ENCODE peak calls at places on chromosomes 11 and 22, in six cellular contexts. R is GM23248; X is tibial artery; E is HCT116; P is CD8-positive, alpha-beta memory T cell; Z is HAP-1. W is an unnamed sample. For H3K36me3 and H3K4me1, the result is how much of the 10 kb centered on the place peaks cover.

GRCh38 chr11:40188848-40189247 is 1270.6 kb downstream of the LRRC4C start:
- DNase-seq in R (no peak), X (no peak), E (no peak), P (no peak), Z (no peak), W (no peak)

GRCh38 chr22:22061085-22062077 is 78.8 kb upstream of the TOP3B start:
- DNase-seq in R (peak), X (no peak), E (peak), P (no peak), Z (peak), W (peak)

GRCh38 chr22:33867118-33867863 is 53.0 kb downstream of the LARGE1 start:
- DNase-seq in R (peak), X (no peak), E (no peak), P (no peak), Z (no peak), W (peak)

GRCh38 chr11:67998150-67999045 is 5.5 kb downstream of the UNC93B1 start:
- DNase-seq in R (no peak), X (no peak), E (no peak), P (peak), Z (no peak), W (no peak)

GRCh38 chr11:77374108-77374507 is 72.6 kb upstream of the GDPD4 start:
- DNase-seq in R (no peak), X (no peak), E (no peak), P (no peak), Z (no peak), W (no peak)

GRCh38 chr11:94129505-94130335 is 1.1 kb downstream of the PANX1 start:
- DNase-seq in R (peak), X (no peak), E (peak), P (no peak), Z (no peak), W (no peak)

GRCh38 chr22:31055322-31056159 is 25.6 kb upstream of the SMTN start:
- DNase-seq in R (peak), X (peak), E (no peak), P (no peak), Z (peak), W (peak)

GRCh38 chr11:91513734-91514133 is 710.9 kb upstream of the FAT3 start:
- DNase-seq in R (no peak), X (no peak), E (no peak), P (no peak), Z (no peak), W (no peak)

GRCh38 chr11:28315440-28315839 is 207.3 kb downstream of the METTL15 start:
- DNase-seq in R (no peak), X (no peak), E (no peak), P (no peak), Z (peak), W (no peak)

GRCh38 chr11:66906077-66906929 is 49.4 kb downstream of the LRFN4 start:
- DNase-seq in R (peak), X (no peak), E (peak), P (peak), Z (no peak), W (no peak)
- H3K4me3 ChIP-seq in R (no peak), X (no peak), E (peak), P (no peak), Z (no peak), W (no peak)

GRCh38 chr11:33624082-33624481 is 76.5 kb downstream of the C11orf91 start:
- DNase-seq in R (no peak), X (no peak), E (no peak), P (no peak), Z (peak), W (peak)

GRCh38 chr11:33622806-33623205 is 77.8 kb downstream of the C11orf91 start:
- DNase-seq in R (no peak), X (no peak), E (no peak), P (no peak), Z (no peak), W (no peak)

GRCh38 chr11:33618956-33619355 is 81.7 kb downstream of the C11orf91 start:
- DNase-seq in R (no peak), X (no peak), E (no peak), P (no peak), Z (no peak), W (no peak)

GRCh38 chr11:33620423-33621120 is 80.1 kb downstream of the C11orf91 start:
- DNase-seq in R (peak), X (no peak), E (no peak), P (no peak), Z (no peak), W (no peak)

GRCh38 chr11:33622231-33622630 is 78.4 kb downstream of the C11orf91 start:
- DNase-seq in R (peak), X (no peak), E (no peak), P (no peak), Z (no peak), W (no peak)
- H3K36me3 ChIP-seq in R (under half), X (under half), E (under half), P (under half), Z (under half), W (under half)

GRCh38 chr11:13993096-13993760 is 30.7 kb downstream of the SPON1 start:
- DNase-seq in R (no peak), X (no peak), E (no peak), P (no peak), Z (no peak), W (no peak)
- H3K4me1 ChIP-seq in R (under half), X (under half), E (under half), P (under half), Z (under half), W (under half)

DNA sequence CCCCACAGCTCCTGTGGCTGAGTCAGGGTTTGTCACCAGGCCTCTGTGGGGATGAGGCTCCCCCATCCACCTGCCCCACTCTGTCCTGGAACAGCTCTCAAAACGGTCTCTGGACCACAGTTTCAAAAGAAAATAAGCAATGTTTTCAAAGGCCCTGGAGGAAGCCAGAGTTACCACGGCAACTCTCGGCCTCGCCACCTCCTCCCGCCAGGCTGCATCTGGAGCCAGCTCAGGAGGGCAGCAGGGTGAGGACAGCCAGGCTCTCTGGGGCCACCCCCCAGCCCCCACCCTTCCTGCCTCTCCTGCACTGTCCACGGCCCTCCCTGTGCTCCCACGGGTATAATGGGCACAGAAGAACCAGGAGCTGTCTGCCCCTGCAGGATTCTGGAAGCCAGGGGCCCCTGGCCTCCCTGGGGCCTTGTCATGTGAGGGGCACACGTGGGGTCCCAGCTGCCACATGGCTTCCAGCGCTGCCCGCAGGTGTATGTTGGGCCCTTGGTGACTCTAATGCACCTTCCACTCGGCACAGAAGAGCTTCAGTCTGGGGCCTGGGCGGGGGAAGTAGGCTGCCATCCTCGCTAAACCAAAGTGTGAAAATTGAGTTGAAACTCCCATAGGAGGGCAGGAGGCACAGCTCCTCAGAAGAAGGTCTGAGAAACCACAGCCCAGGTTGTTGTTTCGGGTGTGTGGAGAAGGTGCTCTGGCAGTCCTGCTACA is 10.3 kb downstream of the CD81 start:
- DNase-seq in R (peak), X (no peak), E (no peak), P (peak), Z (no peak), W (no peak)
- H3K4me3 ChIP-seq in R (no peak), X (no peak), E (no peak), P (peak), Z (no peak), W (no peak)

DNA sequence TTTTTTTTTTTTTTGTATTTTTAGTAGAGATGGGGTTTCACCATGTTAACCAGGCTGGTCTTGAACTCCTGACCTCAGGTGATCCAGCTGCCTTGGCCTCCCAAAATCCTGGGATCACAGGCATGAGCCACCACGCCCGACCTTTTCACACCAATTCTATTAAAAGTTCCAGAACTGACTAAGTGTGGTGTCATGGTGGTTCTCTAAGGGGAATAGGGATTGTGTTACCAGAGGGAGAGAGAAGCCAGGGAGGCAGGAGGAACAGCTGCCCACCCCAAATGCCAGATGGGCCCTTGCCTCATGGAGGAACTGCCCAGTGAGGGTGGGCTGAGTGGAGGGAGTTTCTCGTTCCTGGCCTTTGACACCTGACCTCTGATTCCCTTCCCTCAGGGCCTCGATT is 5.9 kb downstream of the RPS6KA4 start:
- DNase-seq in R (peak), X (no peak), E (no peak), P (no peak), Z (no peak), W (no peak)
- H3K36me3 ChIP-seq in R (under half), X (half or more), E (half or more), P (under half), Z (under half), W (under half)

GRCh38 chr11:46295996-46296519 is 18.6 kb downstream of the CREB3L1 start:
- DNase-seq in R (peak), X (no peak), E (no peak), P (no peak), Z (no peak), W (no peak)

GRCh38 chr11:46296520-46297448 is 19.3 kb downstream of the CREB3L1 start:
- DNase-seq in R (peak), X (no peak), E (no peak), P (no peak), Z (peak), W (no peak)

GRCh38 chr11:46300270-46300669 is 22.8 kb downstream of the CREB3L1 start:
- DNase-seq in R (no peak), X (no peak), E (no peak), P (no peak), Z (no peak), W (no peak)

GRCh38 chr11:46299425-46300067 is 22.1 kb downstream of the CREB3L1 start:
- DNase-seq in R (peak), X (no peak), E (no peak), P (no peak), Z (no peak), W (no peak)

DNA sequence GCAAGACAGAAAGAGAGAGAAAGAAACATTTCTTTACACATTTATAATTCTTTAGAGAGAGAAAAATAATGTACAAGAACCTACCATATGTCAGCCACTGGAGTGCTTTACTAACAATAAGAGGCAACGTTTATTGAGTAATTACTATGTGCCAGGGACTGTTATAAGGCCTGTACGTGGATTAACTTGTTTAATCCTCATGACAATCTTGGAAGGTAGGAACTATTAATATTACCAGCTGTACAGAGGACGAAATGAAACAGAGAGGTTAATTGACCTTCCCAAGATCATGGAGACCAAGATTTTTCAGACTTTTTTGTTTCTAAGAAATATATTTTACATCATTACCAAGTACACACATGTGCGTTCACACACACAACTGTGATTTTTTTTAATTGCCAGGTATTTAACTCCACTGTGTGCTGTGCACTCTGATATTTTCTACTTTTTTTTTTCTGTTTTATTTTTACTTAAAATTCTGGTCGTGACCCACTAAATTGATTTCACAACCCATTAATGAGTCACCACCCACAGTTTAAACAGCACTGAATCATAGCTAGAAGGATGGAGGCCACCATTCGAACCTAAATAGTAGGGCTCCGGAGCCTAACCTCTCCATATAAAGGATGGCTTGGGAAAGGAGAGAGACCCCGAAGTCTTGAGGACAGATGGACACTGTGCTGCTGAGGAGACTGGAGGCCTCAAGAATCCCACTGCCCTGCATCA is 21.4 kb downstream of the CREB3L1 start:
- DNase-seq in R (peak), X (no peak), E (no peak), P (no peak), Z (no peak), W (no peak)
- H3K4me1 ChIP-seq in R (half or more), X (under half), E (under half), P (under half), Z (under half), W (under half)